ENCODE peak calls at places on chromosomes 16 and 17, in seven cellular contexts. W, N, E, R, F, O and Z are unnamed samples.

GRCh38 chr16:48250520-48251278 is 3.4 kb upstream of the ABCC11 start:
- DNase-seq in N (no peak), O (no peak), E (no peak), F (no peak), R (no peak), W (no peak), Z (no peak)

GRCh38 chr17:80112471-80113032 is 11.2 kb downstream of the GAA start:
- DNase-seq in W (no peak), O (no peak), F (peak; percentile 47), R (no peak), E (peak; percentile 40), N (no peak), Z (no peak)

GRCh38 chr16:77780378-77780837 is 8.0 kb upstream of the VAT1L start:
- DNase-seq in O (peak; percentile 96), F (no peak), R (no peak), W (peak; percentile 46), E (no peak), N (peak; percentile 98), Z (peak; percentile 37)

GRCh38 chr17:82434216-82434565 is 15.8 kb upstream of the OGFOD3 start:
- DNase-seq in N (no peak), F (no peak), R (no peak), W (no peak), O (no peak), E (no peak), Z (no peak)

GRCh38 chr16:31298958-31299357 is 39.2 kb downstream of the ITGAM start:
- DNase-seq in E (no peak), O (no peak), W (no peak), N (no peak), R (no peak), F (no peak), Z (no peak)

GRCh38 chr16:51880776-51881175 is 666.2 kb downstream of the TOX3 start:
- DNase-seq in F (no peak), N (peak; percentile 98), W (no peak), E (no peak), R (no peak), O (peak; percentile 89), Z (no peak)

GRCh38 chr17:28897769-28898259 is 281 bp upstream of the FLOT2 start:
- DNase-seq in N (no peak), W (no peak), E (no peak), F (no peak), O (no peak), R (peak; percentile 27), Z (no peak)

GRCh38 chr16:84684592-84684965 is 15.2 kb upstream of the USP10 start:
- DNase-seq in E (no peak), N (no peak), W (no peak), F (no peak), R (no peak), O (no peak), Z (no peak)

GRCh38 chr16:8867483-8868271 is 1.1 kb downstream of the CARHSP1 start:
- DNase-seq in F (no peak), R (peak; percentile 44), W (peak; percentile 65), E (no peak), O (peak; percentile 41), N (no peak), Z (no peak)

GRCh38 chr16:81488687-81489411 is 44.2 kb downstream of the CMIP start:
- DNase-seq in O (no peak), W (no peak), E (no peak), R (no peak), F (no peak), N (no peak), Z (no peak)
- H4K8ac ChIP-seq in O (no peak overlapping the region), W (no peak overlapping the region), E (no peak overlapping the region), R (no peak overlapping the region), F (no peak overlapping the region), N (no peak overlapping the region), Z (no peak overlapping the region)

DNA sequence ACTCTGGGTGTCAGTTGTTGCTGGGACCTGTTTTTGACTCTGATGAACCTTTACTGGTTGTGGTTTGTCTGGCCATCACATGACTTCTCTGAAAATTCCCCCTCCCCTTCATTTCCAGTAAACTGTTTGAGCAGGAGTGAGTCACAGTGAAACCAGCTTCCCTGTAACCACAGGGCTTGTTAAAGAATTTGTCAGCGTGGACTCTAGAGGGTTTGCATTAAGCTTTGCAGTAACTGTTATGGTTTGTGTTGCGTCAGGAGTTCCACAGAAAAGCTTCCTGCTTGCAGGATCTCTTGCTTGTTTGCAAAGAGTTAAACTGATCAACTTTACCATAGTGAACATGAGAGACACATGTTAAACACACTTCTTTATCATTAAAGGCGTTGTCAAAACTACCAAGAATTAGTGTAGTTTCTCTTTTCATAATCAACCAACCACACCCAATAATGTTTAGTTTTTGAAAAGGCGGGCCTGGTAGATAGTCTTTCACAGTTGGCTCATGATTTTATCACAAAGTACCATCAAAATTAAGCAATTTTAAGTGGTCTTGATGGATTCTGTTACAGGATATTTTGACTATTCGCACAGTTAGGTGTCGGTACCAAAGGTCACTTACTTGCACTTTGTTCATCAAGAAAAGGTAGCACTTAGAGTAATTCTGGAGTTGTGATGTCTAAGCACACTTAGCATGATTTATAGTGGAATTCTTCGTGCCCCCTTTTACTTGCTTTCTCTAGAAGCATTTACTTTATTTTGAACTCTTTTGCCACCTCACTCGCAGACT is 79.3 kb downstream of the VMP1 start:
- DNase-seq in F (no peak), E (peak; percentile 62), R (no peak), W (peak; percentile 97), N (peak; percentile 100), O (peak; percentile 100), Z (peak; percentile 98)
- H3K4me1 ChIP-seq in F (peaks cover 9% of the 10 kb centered on the region), E (peaks cover 5% of the 10 kb centered on the region), R (peaks cover 46% of the 10 kb centered on the region), W (peaks cover 6% of the 10 kb centered on the region), N (peaks cover 16% of the 10 kb centered on the region), O (peaks cover 8% of the 10 kb centered on the region), Z (peaks cover 9% of the 10 kb centered on the region)

DNA sequence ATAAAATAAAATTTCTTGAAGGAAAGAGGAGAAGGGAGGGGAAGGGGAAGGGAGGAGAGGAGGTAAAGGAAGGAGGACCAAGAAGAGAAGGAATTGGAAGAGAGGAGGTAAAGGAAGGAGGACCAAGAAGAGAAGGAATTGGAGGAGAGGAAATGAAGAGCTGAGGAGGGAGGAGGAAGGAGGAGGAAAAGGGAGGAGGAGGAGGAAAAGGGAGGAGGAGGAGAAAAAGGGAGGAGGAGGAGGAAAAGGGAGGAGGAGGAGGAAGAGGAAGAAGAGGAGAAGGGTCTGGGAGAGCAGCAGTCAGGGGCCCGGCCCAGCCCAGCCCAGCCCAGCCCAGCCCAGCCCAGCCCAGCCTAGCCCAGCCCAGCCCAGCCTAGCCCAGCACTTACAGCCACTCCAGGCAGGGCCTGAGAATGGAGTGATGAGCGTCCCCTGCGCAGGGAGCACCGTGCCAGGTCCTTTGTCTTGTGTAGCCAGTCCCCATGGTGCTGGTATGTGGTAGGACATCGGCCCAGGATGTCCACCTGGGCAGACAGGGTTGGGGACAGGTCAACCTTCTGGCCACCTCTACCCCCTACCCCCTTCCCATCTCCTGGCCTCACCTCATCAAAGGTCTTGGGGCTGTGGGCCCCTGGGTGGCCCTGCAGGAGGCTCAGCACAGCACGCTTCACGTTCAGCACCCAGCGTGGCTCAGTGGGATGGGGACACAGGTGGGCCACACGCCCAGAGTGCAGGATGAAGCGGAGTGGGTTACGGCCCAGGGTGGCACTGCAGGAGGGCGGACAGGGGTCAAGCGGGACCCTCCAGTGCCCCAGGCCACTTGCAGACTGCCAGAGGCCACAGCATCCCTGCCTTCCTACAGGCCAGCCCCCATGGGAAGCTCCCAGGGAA is 70.9 kb downstream of the LITAF start:
- DNase-seq in N (no peak), E (no peak), F (no peak), O (no peak), W (no peak), R (no peak), Z (no peak)
- H4K8ac ChIP-seq in N (no peak overlapping the region), E (no peak overlapping the region), F (peak overlapping the region; percentile 77), O (no peak overlapping the region), W (no peak overlapping the region), R (no peak overlapping the region), Z (no peak overlapping the region)

GRCh38 chr17:78409191-78409621 is 30.8 kb downstream of the PGS1 start:
- DNase-seq in W (no peak), R (no peak), F (no peak), O (no peak), N (no peak), E (no peak), Z (no peak)
- H3K4me1 ChIP-seq in W (peaks cover 8% of the 10 kb centered on the region), R (no peaks in the 10 kb centered on the region), F (peaks cover 18% of the 10 kb centered on the region), O (peaks cover 53% of the 10 kb centered on the region), N (peaks cover 14% of the 10 kb centered on the region), E (no peaks in the 10 kb centered on the region), Z (peaks cover 11% of the 10 kb centered on the region)

DNA sequence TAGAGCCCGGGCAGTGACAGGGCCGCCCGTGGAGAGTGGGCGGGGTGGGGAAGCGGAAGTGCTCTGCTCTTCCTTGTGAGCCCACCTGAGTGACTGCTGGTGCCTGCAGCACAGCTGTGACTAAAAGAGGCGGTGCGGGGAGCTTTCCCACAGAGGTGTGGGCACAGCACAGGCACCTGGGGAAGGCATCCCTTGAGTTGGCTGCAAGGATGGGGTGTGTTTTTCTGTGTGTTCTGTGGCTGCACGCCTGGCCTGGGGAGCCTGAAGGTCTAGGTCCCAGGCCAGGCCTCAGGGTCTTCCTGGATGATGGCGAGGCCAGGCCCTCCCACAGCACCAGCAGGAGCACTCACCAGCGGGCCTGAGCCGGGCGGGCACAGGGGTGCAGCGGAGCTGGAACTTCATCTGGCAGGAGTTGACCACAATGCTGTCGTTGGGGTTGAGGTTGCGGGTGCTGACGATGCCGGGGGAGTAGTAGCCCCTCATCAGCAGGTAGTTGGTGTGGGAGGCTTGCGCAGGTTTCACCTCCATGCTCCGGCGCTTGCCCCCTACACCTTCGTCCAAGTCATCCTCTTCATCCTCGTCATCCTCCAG is 67.1 kb downstream of the IL21R start:
- DNase-seq in N (no peak), F (no peak), E (no peak), R (no peak), W (no peak), O (no peak), Z (no peak)
- H4K8ac ChIP-seq in N (no peak overlapping the region), F (no peak overlapping the region), E (no peak overlapping the region), R (no peak overlapping the region), W (no peak overlapping the region), O (no peak overlapping the region), Z (no peak overlapping the region)